ENCODE peak calls at places on chromosomes 1 and 21, in four cellular contexts. B, O, V and U are unnamed samples.

GRCh38 chr1:162674018-162674608 is 41.8 kb downstream of the DDR2 start:
- DNase-seq in B (no peak), O (no peak), V (no peak), U (no peak)

GRCh38 chr1:28235746-28236655 is at the start of gene ATP5IF1:
- DNase-seq in B (peak), O (peak), V (peak), U (peak)

GRCh38 chr1:41664861-41665640 is 180.6 kb upstream of the EDN2 start:
- DNase-seq in B (no peak), O (no peak), V (no peak), U (no peak)

GRCh38 chr1:116909511-116910378 is at the start of gene PTGFRN:
- DNase-seq in B (peak), O (no peak), V (no peak), U (peak)

GRCh38 chr21:38351961-38352521 is 95.2 kb downstream of the KCNJ15 start:
- DNase-seq in B (no peak), O (no peak), V (no peak), U (no peak)

GRCh38 chr21:19547951-19548635 is 1144.5 kb upstream of the TMPRSS15 start:
- DNase-seq in B (no peak), O (no peak), V (no peak), U (no peak)

GRCh38 chr21:30340714-30341573 is 3.5 kb upstream of the KRTAP27-1 start:
- DNase-seq in B (peak), O (no peak), V (peak), U (peak)

GRCh38 chr1:85440584-85440983 is 24.4 kb downstream of the DDAH1 start:
- DNase-seq in B (no peak), O (no peak), V (no peak), U (no peak)

GRCh38 chr1:8374812-8375211 is 56.9 kb downstream of the SLC45A1 start:
- DNase-seq in B (peak), O (no peak), V (peak), U (peak)

GRCh38 chr1:31683997-31684396 is 19.8 kb downstream of the COL16A1 start:
- DNase-seq in B (peak), O (no peak), V (no peak), U (peak)

GRCh38 chr1:104648269-104648691 is 898.6 kb downstream of the AMY1C start:
- DNase-seq in B (no peak), O (no peak), V (peak), U (peak)

GRCh38 chr1:40823345-40823744 is 38.8 kb downstream of the CITED4 start:
- DNase-seq in B (no peak), O (no peak), V (no peak), U (no peak)

GRCh38 chr1:201488817-201489581 is 17.9 kb downstream of the CSRP1 start:
- DNase-seq in B (no peak), O (no peak), V (no peak), U (no peak)

GRCh38 chr1:74963120-74963519 is 171.1 kb upstream of the LHX8 start:
- DNase-seq in B (no peak), O (no peak), V (no peak), U (no peak)

GRCh38 chr1:245091171-245091621 is 63.6 kb upstream of the KIF26B start:
- DNase-seq in B (no peak), O (no peak), V (no peak), U (no peak)

GRCh38 chr21:32819702-32820101 is 48.1 kb upstream of the PAXBP1 start:
- DNase-seq in B (no peak), O (no peak), V (no peak), U (no peak)

GRCh38 chr21:44259082-44259705 is 2.5 kb downstream of the DNMT3L start:
- DNase-seq in B (no peak), O (no peak), V (no peak), U (no peak)
- TF ChIP-seq CBFB in B (no peak), O (no peak), V (no peak), U (no peak)

DNA sequence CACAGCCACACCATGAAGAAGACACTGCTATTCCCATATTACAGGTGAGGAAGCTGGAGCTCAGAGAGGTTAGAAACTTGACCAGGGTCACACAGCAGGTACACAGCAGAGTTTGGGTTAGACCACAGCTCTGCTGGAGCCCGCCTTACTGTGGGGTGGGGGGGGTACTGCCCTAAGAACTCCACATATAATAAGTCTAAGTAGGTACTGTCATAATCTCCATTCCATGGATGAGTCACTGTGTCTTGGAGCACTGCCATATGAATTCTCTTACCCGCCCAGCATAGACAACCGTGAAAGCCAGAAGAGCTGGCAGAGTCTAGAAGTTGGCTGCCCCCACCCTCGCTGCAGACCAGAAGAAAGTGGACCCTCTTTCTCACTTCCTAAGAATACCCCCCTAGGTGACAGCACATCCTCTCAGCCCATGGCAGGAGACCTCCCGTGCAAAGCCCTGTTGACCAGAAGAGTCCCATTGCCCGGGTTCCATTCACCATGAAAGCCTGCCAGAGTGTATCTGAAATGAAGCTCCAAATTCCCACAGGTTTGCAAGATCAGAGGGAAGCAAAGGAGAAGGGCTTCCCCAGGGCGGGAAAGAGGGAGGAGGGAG is 5.2 kb upstream of the PLA2G2D start:
- DNase-seq in B (no peak), O (no peak), V (no peak), U (peak)
- TF ChIP-seq CBFB in B (no peak), O (no peak), V (no peak), U (no peak)

GRCh38 chr1:6127587-6128163 is 52.4 kb downstream of the CHD5 start:
- DNase-seq in B (peak), O (no peak), V (no peak), U (peak)
- TF ChIP-seq CBFB in B (no peak), O (no peak), V (no peak), U (peak)

GRCh38 chr1:91450260-91450659 is 45.6 kb upstream of the HFM1 start:
- DNase-seq in B (no peak), O (no peak), V (no peak), U (no peak)
- TF ChIP-seq CBFB in B (no peak), O (no peak), V (no peak), U (no peak)

GRCh38 chr1:200409203-200409760 is 554 bp downstream of the ZNF281 start:
- DNase-seq in B (peak), O (no peak), V (no peak), U (peak)
- TF ChIP-seq CBFB in B (no peak), O (peak), V (no peak), U (no peak)

GRCh38 chr1:9888886-9889285 is 21.2 kb downstream of the CTNNBIP1 start:
- DNase-seq in B (no peak), O (no peak), V (no peak), U (no peak)
- TF ChIP-seq CBFB in B (no peak), O (no peak), V (no peak), U (no peak)

DNA sequence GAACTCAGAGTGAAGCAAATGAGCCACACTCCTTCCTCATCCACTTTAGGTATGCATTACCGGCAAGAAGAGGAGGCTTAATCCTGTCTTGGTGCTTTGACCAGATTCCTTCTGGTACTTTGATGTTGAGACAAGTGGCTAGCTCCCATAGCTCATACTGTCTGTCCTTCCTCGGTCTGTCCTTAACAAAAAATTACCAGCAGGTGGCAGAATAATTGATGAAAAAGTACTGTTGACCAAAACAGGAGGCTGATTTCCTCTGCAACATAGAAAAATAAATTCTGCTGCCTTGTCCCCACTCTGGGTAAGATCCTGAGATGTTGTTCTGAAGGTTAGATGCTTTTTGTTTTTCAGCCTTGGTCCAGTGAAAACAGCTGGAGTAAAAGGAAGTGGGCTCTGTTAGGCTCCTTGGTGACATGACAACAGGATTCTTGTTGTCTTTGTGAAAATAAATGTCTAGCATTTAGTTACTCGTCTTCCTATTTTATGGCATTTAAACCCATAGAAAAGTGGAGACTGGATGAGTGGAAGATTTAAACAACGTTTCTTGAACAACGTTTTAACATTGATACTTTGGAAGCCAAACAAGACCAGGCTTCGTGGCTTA is 11.2 kb upstream of the HJV start:
- DNase-seq in B (no peak), O (peak), V (peak), U (peak)
- TF ChIP-seq CBFB in B (no peak), O (no peak), V (no peak), U (no peak)

DNA sequence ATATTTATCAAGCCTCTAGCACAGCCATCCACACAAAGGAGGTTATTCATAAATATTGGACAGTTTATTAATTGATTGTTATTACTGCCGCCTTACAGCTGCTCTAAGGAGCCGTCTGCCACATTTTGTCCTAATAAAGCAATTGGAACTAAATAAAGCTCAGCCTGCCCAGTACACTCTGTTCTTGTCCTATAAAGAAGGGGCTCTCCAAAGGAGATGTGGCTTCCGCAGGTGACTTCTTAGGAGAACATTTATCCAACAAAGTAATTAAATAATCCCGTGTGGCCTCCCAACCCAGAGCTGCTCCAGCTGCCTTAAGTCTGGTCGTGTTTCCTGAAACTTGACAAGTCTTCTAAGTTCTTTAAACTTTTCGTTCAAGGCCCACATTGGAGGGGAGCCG is 497.7 kb downstream of the NPHP4 start:
- DNase-seq in B (no peak), O (no peak), V (no peak), U (no peak)
- TF ChIP-seq CBFB in B (no peak), O (no peak), V (no peak), U (no peak)

GRCh38 chr1:92483442-92484170 is 3.1 kb downstream of the GFI1 start:
- DNase-seq in B (peak), O (no peak), V (no peak), U (no peak)
- TF ChIP-seq CBFB in B (no peak), O (no peak), V (no peak), U (no peak)

DNA sequence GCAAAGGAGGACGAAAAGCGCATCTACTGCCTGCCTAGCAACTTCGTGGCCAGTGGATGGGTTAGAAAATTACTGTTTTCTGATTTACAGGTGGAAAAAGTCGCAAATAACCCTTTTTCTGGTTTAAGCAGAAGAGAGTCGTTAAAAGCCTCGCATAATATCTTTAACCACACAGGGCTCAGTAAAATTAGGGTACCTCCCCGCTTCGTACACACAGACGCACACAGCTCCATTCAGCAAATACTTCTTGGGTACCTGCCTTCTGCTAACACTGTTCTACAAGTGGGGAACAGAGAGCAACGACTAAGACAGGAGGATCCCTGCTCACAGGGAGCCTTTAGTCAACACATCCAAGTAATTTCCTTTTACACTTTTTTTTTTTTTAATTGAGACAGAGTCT is 704 bp downstream of the ALG6 start:
- DNase-seq in B (no peak), O (no peak), V (peak), U (no peak)
- TF ChIP-seq CBFB in B (no peak), O (no peak), V (no peak), U (no peak)